ENCODE peak calls at places on chromosomes 7 and 10, in four cellular contexts. G, I, Y and F are unnamed samples.

GRCh38 chr7:99665312-99665759 is 14.5 kb downstream of the CYP3A5 start:
- DNase-seq in G (no peak), I (no peak), Y (no peak), F (no peak)

GRCh38 chr10:71989658-71990454 is 25.7 kb downstream of the CHST3 start:
- DNase-seq in G (no peak), I (no peak), Y (no peak), F (no peak)

GRCh38 chr10:86953747-86954680 is 3.4 kb downstream of the MMRN2 start:
- DNase-seq in G (no peak), I (no peak), Y (peak; percentile 77), F (no peak)

GRCh38 chr7:102317231-102318059 is 30.8 kb downstream of the SH2B2 start:
- DNase-seq in G (no peak), I (no peak), Y (no peak), F (no peak)

GRCh38 chr10:104333037-104333727 is 5.1 kb downstream of the ITPRIP start:
- DNase-seq in G (no peak), I (peak; percentile 78), Y (no peak), F (no peak)

GRCh38 chr10:61398730-61399129 is 54.5 kb downstream of the TMEM26 start:
- DNase-seq in G (no peak), I (no peak), Y (no peak), F (no peak)

GRCh38 chr10:89327803-89328441 is at the start of gene IFIT3:
- DNase-seq in G (no peak), I (peak; percentile 23), Y (peak; percentile 64), F (no peak)

GRCh38 chr10:79496896-79497295 is 15.4 kb upstream of the EIF5AL1 start:
- DNase-seq in G (no peak), I (no peak), Y (no peak), F (no peak)

GRCh38 chr10:13272164-13272571 is 27.7 kb downstream of the PHYH start:
- DNase-seq in G (no peak), I (no peak), Y (peak; percentile 57), F (no peak)

GRCh38 chr7:2003931-2004812 is 228.6 kb downstream of the MAD1L1 start:
- DNase-seq in G (no peak), I (no peak), Y (peak; percentile 13), F (no peak)

GRCh38 chr10:3563298-3563697 is 221.7 kb downstream of the KLF6 start:
- DNase-seq in G (peak; percentile 44), I (no peak), Y (no peak), F (no peak)

GRCh38 chr10:71475243-71475871 is 78.6 kb downstream of the CDH23 start:
- DNase-seq in G (no peak), I (no peak), Y (peak; percentile 37), F (no peak)

GRCh38 chr7:104482362-104483042 is 154.1 kb downstream of the LHFPL3 start:
- DNase-seq in G (no peak), I (no peak), Y (no peak), F (no peak)

DNA sequence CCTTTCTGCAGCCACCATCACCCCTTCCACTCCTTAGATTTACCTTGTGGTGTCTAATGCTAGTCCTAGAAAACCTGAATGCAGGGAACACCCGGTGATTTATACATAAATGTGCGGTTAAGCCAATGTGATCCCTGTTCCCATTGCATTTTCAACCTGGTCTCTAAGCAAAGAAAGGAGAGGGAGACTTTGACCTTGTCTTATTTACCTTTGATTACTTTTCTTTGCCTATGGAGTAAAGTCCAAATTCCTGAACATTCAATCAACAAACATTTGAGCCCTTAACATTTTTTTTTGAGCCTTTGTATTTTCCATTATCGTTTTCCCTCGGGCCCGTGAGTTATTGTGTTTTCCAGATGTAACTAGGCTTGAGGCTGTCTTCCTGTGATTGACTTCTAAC is 233.9 kb downstream of the ZNF248 start:
- DNase-seq in G (no peak), I (no peak), Y (no peak), F (no peak)
- H3K9me3 ChIP-seq in G (no peaks in the 10 kb centered on the region), I (no peaks in the 10 kb centered on the region), Y (peaks cover 23% of the 10 kb centered on the region), F (peaks cover 2% of the 10 kb centered on the region)

GRCh38 chr7:158985583-158985982 is 129.2 kb downstream of the DYNC2I1 start:
- DNase-seq in G (no peak), I (no peak), Y (no peak), F (no peak)
- H3K9me3 ChIP-seq in G (peaks cover 35% of the 10 kb centered on the region), I (peaks cover 36% of the 10 kb centered on the region), Y (peaks cover 35% of the 10 kb centered on the region), F (peaks cover 4% of the 10 kb centered on the region)

GRCh38 chr10:113051456-113051855 is 101.4 kb downstream of the TCF7L2 start:
- DNase-seq in G (no peak), I (no peak), Y (no peak), F (no peak)

GRCh38 chr10:113049881-113050280 is 99.8 kb downstream of the TCF7L2 start:
- DNase-seq in G (no peak), I (no peak), Y (no peak), F (no peak)

GRCh38 chr10:113053881-113054280 is 103.8 kb downstream of the TCF7L2 start:
- DNase-seq in G (no peak), I (no peak), Y (no peak), F (no peak)

GRCh38 chr10:113053091-113053490 is 103.0 kb downstream of the TCF7L2 start:
- DNase-seq in G (no peak), I (no peak), Y (peak; percentile 42), F (no peak)

GRCh38 chr10:113052076-113052830 is 102.2 kb downstream of the TCF7L2 start:
- DNase-seq in G (no peak), I (no peak), Y (no peak), F (no peak)
- H3K9me3 ChIP-seq in G (no peaks in the 10 kb centered on the region), I (no peaks in the 10 kb centered on the region), Y (no peaks in the 10 kb centered on the region), F (no peaks in the 10 kb centered on the region)

GRCh38 chr7:158096582-158096981 is 491.0 kb downstream of the PTPRN2 start:
- DNase-seq in G (no peak), I (no peak), Y (no peak), F (no peak)
- H3K9me3 ChIP-seq in G (no peaks in the 10 kb centered on the region), I (no peaks in the 10 kb centered on the region), Y (no peaks in the 10 kb centered on the region), F (no peaks in the 10 kb centered on the region)

GRCh38 chr7:64494912-64495461 is 67.9 kb downstream of the ZNF680 start:
- DNase-seq in G (no peak), I (no peak), Y (no peak), F (no peak)
- H3K9me3 ChIP-seq in G (peaks cover 30% of the 10 kb centered on the region), I (peaks cover 68% of the 10 kb centered on the region), Y (peaks cover 14% of the 10 kb centered on the region), F (peaks cover 5% of the 10 kb centered on the region)

DNA sequence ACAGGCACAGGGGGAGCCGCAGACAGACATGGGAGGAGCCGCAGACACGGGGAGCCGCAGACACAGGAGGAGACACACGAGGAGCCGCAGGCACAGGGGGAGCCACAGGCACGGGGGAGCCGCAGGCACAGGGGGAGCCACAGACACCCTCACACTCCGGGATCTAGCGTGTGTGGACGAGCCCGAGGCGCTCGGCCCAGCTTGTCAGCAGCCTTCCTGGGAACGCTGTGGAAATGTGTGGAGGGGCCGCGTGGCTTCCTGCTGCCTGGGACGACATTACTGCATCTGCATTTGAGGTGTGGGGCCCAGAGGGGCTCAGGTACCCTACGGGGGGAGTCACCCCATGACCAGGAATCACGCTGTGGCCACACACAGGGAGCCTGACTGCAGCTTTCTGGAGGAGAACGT is 313.2 kb downstream of the PTPRN2 start:
- DNase-seq in G (no peak), I (no peak), Y (no peak), F (no peak)
- H3K9me3 ChIP-seq in G (no peaks in the 10 kb centered on the region), I (no peaks in the 10 kb centered on the region), Y (no peaks in the 10 kb centered on the region), F (no peaks in the 10 kb centered on the region)

DNA sequence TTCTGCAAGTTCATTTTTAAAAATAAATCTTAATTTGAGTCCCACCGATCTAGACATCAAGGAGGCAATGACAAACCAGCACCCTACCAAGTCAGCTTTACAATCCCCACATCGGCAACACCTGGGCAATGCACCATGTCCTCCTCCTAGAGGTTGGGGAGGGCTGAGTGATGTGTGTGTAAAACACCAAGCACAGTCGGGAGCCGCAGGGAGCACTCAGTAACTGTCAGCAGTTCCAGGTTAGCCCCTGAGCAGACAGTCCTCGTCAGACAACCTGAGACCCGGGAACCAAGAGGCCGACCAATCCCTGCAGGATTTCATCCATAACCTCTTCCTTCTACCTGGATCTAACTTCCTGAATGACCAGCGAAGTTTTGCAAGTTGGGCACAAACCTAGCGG is 15.9 kb upstream of the C10orf120 start:
- DNase-seq in G (no peak), I (no peak), Y (no peak), F (no peak)
- H3K9me3 ChIP-seq in G (no peaks in the 10 kb centered on the region), I (no peaks in the 10 kb centered on the region), Y (no peaks in the 10 kb centered on the region), F (no peaks in the 10 kb centered on the region)

GRCh38 chr7:4268040-4268965 is 413.8 kb upstream of the FOXK1 start:
- DNase-seq in G (no peak), I (no peak), Y (no peak), F (no peak)

GRCh38 chr7:4266270-4267040 is 415.6 kb upstream of the FOXK1 start:
- DNase-seq in G (no peak), I (no peak), Y (no peak), F (no peak)

GRCh38 chr7:4267326-4268039 is 414.6 kb upstream of the FOXK1 start:
- DNase-seq in G (no peak), I (no peak), Y (no peak), F (no peak)

GRCh38 chr7:4265056-4265455 is 417.0 kb upstream of the FOXK1 start:
- DNase-seq in G (no peak), I (no peak), Y (no peak), F (no peak)

GRCh38 chr7:4265676-4266075 is 416.4 kb upstream of the FOXK1 start:
- DNase-seq in G (no peak), I (no peak), Y (no peak), F (no peak)
- H3K9me3 ChIP-seq in G (no peaks in the 10 kb centered on the region), I (peaks cover 3% of the 10 kb centered on the region), Y (no peaks in the 10 kb centered on the region), F (no peaks in the 10 kb centered on the region)